ENCODE peak calls at places on chromosomes 2 and 18, in five cellular contexts. A, J, Y, V and O are unnamed samples.

GRCh38 chr2:205267323-205267722 is 415.0 kb upstream of the NRP2 start:
- DNase-seq in A (no peak), J (no peak), Y (no peak), V (no peak), O (no peak)

GRCh38 chr2:117936871-117937428 is 76.9 kb downstream of the CCDC93 start:
- DNase-seq in A (no peak), J (no peak), Y (no peak), V (no peak), O (no peak)

GRCh38 chr2:128520340-128520739 is 201.7 kb upstream of the HS6ST1 start:
- DNase-seq in A (no peak), J (no peak), Y (no peak), V (no peak), O (no peak)

GRCh38 chr2:3196716-3197115 is 180.9 kb downstream of the EIPR1 start:
- DNase-seq in A (no peak), J (no peak), Y (no peak), V (no peak), O (no peak)

GRCh38 chr2:122481244-122481622 is 725.8 kb downstream of the TSN start:
- DNase-seq in A (no peak), J (no peak), Y (no peak), V (no peak), O (no peak)

GRCh38 chr2:159035790-159036411 is 67.5 kb downstream of the TANC1 start:
- DNase-seq in A (peak; percentile 68), J (peak; percentile 64), Y (peak; percentile 74), V (peak; percentile 78), O (peak; percentile 81)

GRCh38 chr2:197165020-197165419 is 145.6 kb downstream of the ANKRD44 start:
- DNase-seq in A (no peak), J (no peak), Y (no peak), V (no peak), O (no peak)

GRCh38 chr2:91839904-91840868 is 3031.0 kb upstream of the TEKT4 start:
- DNase-seq in A (no peak), J (no peak), Y (no peak), V (no peak), O (no peak)

GRCh38 chr2:1697601-1698000 is 46.7 kb downstream of the PXDN start:
- DNase-seq in A (no peak), J (no peak), Y (no peak), V (no peak), O (no peak)

GRCh38 chr2:69997296-69998184 is 36.1 kb upstream of the ASPRV1 start:
- DNase-seq in A (peak; percentile 39), J (peak; percentile 75), Y (no peak), V (peak; percentile 90), O (peak; percentile 52)

GRCh38 chr18:37334494-37335125 is 231.0 kb downstream of the CELF4 start:
- DNase-seq in A (peak; percentile 50), J (peak; percentile 70), Y (no peak), V (peak; percentile 80), O (no peak)

GRCh38 chr2:203077458-203077857 is 62.8 kb downstream of the NBEAL1 start:
- DNase-seq in A (peak; percentile 69), J (no peak), Y (no peak), V (peak; percentile 8), O (peak; percentile 32)

GRCh38 chr2:168166902-168167510 is 80.4 kb downstream of the STK39 start:
- DNase-seq in A (peak; percentile 82), J (peak; percentile 21), Y (no peak), V (peak; percentile 87), O (peak; percentile 66)

GRCh38 chr2:7931808-7932207 is 750.0 kb upstream of the ID2 start:
- DNase-seq in A (no peak), J (no peak), Y (no peak), V (no peak), O (no peak)